ENCODE peak calls at places on chromosome 20, in ten cellular contexts. N is sigmoid colon, F is breast epithelium, R is stomach, A is prostate gland, M is HCT116, I is HL-60, E is HepG2, K is Panc1, O is K562. H is an unnamed sample.

GRCh38 chr20:41969656-41970055 is 351.5 kb upstream of the CHD6 start:
- DNase-seq in N (no peak), R (no peak), I (no peak), F (no peak), E (no peak), M (no peak), A (no peak), K (no peak), O (no peak), H (no peak)

GRCh38 chr20:13389115-13389514 is 168.0 kb downstream of the ISM1 start:
- DNase-seq in E (no peak), M (no peak), A (no peak), O (no peak), K (no peak), F (no peak), N (no peak), R (no peak), I (no peak), H (no peak)

GRCh38 chr20:48858075-48858790 is 30.4 kb upstream of the PREX1 start:
- DNase-seq in N (no peak), E (no peak), M (no peak), K (no peak), F (no peak), O (peak), I (peak), A (no peak), R (no peak), H (no peak)

GRCh38 chr20:16107172-16107870 is 465.9 kb downstream of the KIF16B start:
- DNase-seq in A (no peak), F (no peak), K (no peak), R (no peak), O (no peak), M (no peak), I (no peak), N (no peak), E (no peak), H (no peak)

GRCh38 chr20:19757487-19757972 is 528 bp upstream of the RIN2 start:
- DNase-seq in N (peak), M (no peak), I (no peak), E (peak), A (peak), K (no peak), R (peak), F (peak), O (no peak), H (peak)

GRCh38 chr20:18056174-18057105 is 1.3 kb downstream of the OVOL2 start:
- DNase-seq in A (no peak), E (no peak), K (no peak), I (peak), R (peak), N (no peak), O (no peak), M (no peak), F (no peak), H (peak)

GRCh38 chr20:33401922-33402369 is 627 bp upstream of the CDK5RAP1 start:
- DNase-seq in I (peak), A (no peak), N (no peak), E (no peak), M (no peak), K (no peak), F (no peak), R (no peak), O (peak), H (no peak)

GRCh38 chr20:14234666-14235295 is 102.6 kb downstream of the FLRT3 start:
- DNase-seq in O (no peak), R (no peak), K (no peak), E (no peak), A (no peak), I (no peak), N (no peak), M (no peak), F (no peak), H (no peak)

GRCh38 chr20:34771680-34772081 is 53.8 kb downstream of the NCOA6 start:
- DNase-seq in F (no peak), A (no peak), K (no peak), N (no peak), R (no peak), O (no peak), I (no peak), M (no peak), E (no peak), H (no peak)

GRCh38 chr20:21665687-21666446 is 39.6 kb upstream of the PAX1 start:
- DNase-seq in M (no peak), N (no peak), A (no peak), E (no peak), I (no peak), K (no peak), O (no peak), R (no peak), F (no peak), H (no peak)

GRCh38 chr20:11267131-11267761 is 593.4 kb upstream of the JAG1 start:
- DNase-seq in M (peak), K (peak), E (peak), I (no peak), R (no peak), A (no peak), O (peak), N (no peak), F (no peak), H (no peak)

GRCh38 chr20:13265941-13266340 is 44.9 kb downstream of the ISM1 start:
- DNase-seq in E (no peak), A (no peak), M (no peak), K (no peak), R (no peak), O (no peak), F (no peak), N (no peak), I (no peak), H (no peak)

GRCh38 chr20:34114809-34115208 is 2.8 kb upstream of the EIF2S2 start:
- DNase-seq in K (no peak), F (no peak), R (no peak), I (no peak), N (no peak), M (no peak), E (no peak), A (no peak), O (no peak), H (no peak)

GRCh38 chr20:43991264-43991663 is 76.6 kb downstream of the TOX2 start:
- DNase-seq in N (no peak), O (no peak), E (no peak), A (no peak), I (no peak), R (no peak), K (no peak), F (no peak), M (no peak), H (no peak)

GRCh38 chr20:8315639-8316573 is 183.8 kb downstream of the PLCB1 start:
- DNase-seq in F (no peak), A (no peak), E (peak), N (no peak), K (no peak), R (no peak), O (no peak), I (no peak), M (no peak), H (no peak)

GRCh38 chr20:19885981-19886665 is 128.1 kb downstream of the RIN2 start:
- DNase-seq in N (peak), E (peak), F (peak), R (peak), O (no peak), A (peak), I (no peak), M (no peak), K (no peak), H (peak)

GRCh38 chr20:30502670-30503069 is 754.8 kb upstream of the DEFB115 start:
- DNase-seq in R (no peak), I (no peak), K (no peak), F (no peak), N (no peak), A (no peak), E (no peak), O (no peak), M (no peak), H (no peak)

GRCh38 chr20:63557481-63557891 is 3.5 kb downstream of the FNDC11 start:
- DNase-seq in E (no peak), O (no peak), R (no peak), M (no peak), N (no peak), I (no peak), A (no peak), F (no peak), K (no peak), H (no peak)

GRCh38 chr20:49313271-49313670 is 35.4 kb upstream of the ZNFX1 start:
- DNase-seq in F (no peak), K (no peak), E (no peak), A (no peak), O (no peak), I (no peak), N (no peak), M (no peak), R (no peak), H (no peak)

GRCh38 chr20:21719592-21720214 is 14.2 kb downstream of the PAX1 start:
- DNase-seq in N (peak), K (peak), F (no peak), O (peak), I (peak), M (peak), A (peak), R (peak), E (peak), H (peak)

GRCh38 chr20:10179574-10180298 is 38.9 kb upstream of the SNAP25 start:
- DNase-seq in N (no peak), O (no peak), E (peak), I (no peak), F (no peak), R (no peak), A (no peak), M (peak), K (no peak), H (no peak)

GRCh38 chr20:276620-277495 is 13.7 kb downstream of the C20orf96 start:
- DNase-seq in I (no peak), N (no peak), E (no peak), F (no peak), M (no peak), A (no peak), O (no peak), K (no peak), R (no peak), H (no peak)

GRCh38 chr20:15205719-15206118 is 868.3 kb upstream of the FLRT3 start:
- DNase-seq in E (no peak), M (no peak), N (no peak), I (no peak), R (no peak), O (no peak), A (no peak), K (no peak), F (no peak), H (no peak)

GRCh38 chr20:63552481-63553249 is 1.3 kb upstream of the FNDC11 start:
- DNase-seq in F (no peak), O (peak), A (no peak), M (no peak), R (no peak), K (no peak), I (no peak), E (no peak), N (no peak), H (no peak)

GRCh38 chr20:41437836-41438235 is 71.2 kb upstream of the EMILIN3 start:
- DNase-seq in N (no peak), I (no peak), A (no peak), O (no peak), F (no peak), R (no peak), K (no peak), M (no peak), E (no peak), H (no peak)

GRCh38 chr20:47041500-47041899 is 146.9 kb downstream of the EYA2 start:
- DNase-seq in M (no peak), K (no peak), N (no peak), O (no peak), F (no peak), I (no peak), R (no peak), E (no peak), A (no peak), H (no peak)

GRCh38 chr20:35106827-35107380 is 14.3 kb upstream of the TRPC4AP start:
- DNase-seq in E (no peak), N (no peak), R (no peak), A (no peak), F (no peak), O (no peak), K (no peak), M (no peak), I (no peak), H (no peak)

GRCh38 chr20:54208492-54209044 is 681 bp downstream of the PFDN4 start:
- DNase-seq in O (peak), K (no peak), F (no peak), E (peak), A (no peak), N (no peak), M (no peak), I (peak), R (no peak), H (no peak)

GRCh38 chr20:63313349-63314014 is 20.5 kb downstream of the COL20A1 start:
- DNase-seq in M (no peak), A (no peak), K (no peak), E (no peak), R (no peak), I (no peak), F (no peak), N (no peak), O (no peak), H (no peak)

GRCh38 chr20:33373735-33374605 is 27.3 kb downstream of the CDK5RAP1 start:
- DNase-seq in F (peak), E (peak), I (no peak), R (no peak), O (no peak), N (no peak), M (no peak), K (peak), A (peak), H (no peak)

GRCh38 chr20:41172296-41173140 is 35.2 kb downstream of the PLCG1 start:
- DNase-seq in F (peak), K (no peak), O (no peak), M (no peak), A (no peak), E (no peak), I (no peak), N (peak), R (peak), H (peak)

GRCh38 chr20:60361761-60362410 is 403.7 kb downstream of the CDH26 start:
- DNase-seq in F (no peak), E (no peak), R (no peak), I (no peak), M (no peak), K (no peak), O (no peak), A (no peak), N (no peak), H (no peak)

GRCh38 chr20:4332466-4332865 is 317.1 kb upstream of the RNF24 start:
- DNase-seq in M (no peak), K (no peak), N (no peak), R (no peak), I (no peak), F (no peak), E (no peak), O (no peak), A (no peak), H (no peak)

GRCh38 chr20:35300469-35301262 is 8.4 kb upstream of the FAM83C start:
- DNase-seq in F (no peak), A (no peak), N (no peak), R (no peak), E (no peak), I (no peak), O (no peak), K (no peak), M (no peak), H (no peak)

GRCh38 chr20:3408251-3408637 is 775 bp upstream of the DNAAF9 start:
- DNase-seq in E (no peak), I (no peak), R (no peak), M (no peak), N (no peak), K (no peak), F (no peak), O (no peak), A (no peak), H (no peak)

GRCh38 chr20:44736170-44737021 is 9.3 kb upstream of the KCNK15 start:
- DNase-seq in N (peak), R (peak), I (peak), K (no peak), A (no peak), M (peak), E (peak), F (no peak), O (peak), H (peak)

GRCh38 chr20:17916365-17916996 is 52.1 kb downstream of the SNX5 start:
- DNase-seq in M (no peak), I (no peak), N (peak), E (no peak), R (no peak), O (no peak), K (no peak), A (no peak), F (no peak), H (no peak)

DNA sequence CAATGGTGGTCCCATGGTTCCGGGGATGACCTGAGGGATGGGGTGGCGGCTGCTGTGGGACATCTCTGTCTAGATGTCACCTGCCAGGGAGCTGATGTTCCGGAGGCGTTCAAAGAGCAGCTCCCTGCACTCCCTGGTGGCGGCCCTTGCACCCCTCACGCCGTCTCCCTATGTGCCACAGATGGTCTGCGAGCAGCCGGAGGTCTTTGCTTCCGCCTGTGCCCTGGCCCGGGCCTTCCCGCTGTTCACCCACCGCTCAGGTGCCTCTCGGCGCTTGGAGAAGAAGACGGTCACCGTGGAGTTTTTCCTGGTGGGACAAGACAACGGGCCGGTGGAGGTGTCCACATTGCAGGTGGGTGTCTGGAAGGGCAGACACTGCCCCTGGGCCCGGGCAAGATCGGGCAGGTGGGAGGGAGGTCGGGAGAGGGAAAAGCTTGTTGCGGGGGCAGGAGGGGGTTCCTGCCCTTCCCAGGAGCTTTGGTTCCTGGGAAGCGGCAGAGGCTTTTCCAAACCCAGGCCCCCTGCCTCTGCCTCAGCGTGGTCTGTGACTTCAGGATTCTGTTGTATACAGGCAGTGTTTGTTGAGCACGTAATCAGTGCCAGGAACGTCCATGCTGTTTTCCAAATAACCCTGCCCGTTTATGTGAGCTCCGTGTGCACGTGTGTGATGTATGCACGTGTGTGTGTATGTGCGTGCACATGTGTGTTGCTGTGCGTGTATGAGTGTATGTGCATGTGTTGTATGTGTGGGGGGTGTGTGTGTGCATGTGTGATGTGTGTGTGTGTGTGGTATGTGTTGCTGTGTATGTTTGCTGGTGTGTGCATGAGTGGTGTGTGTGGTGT is 1.9 kb downstream of the NPEPL1 start:
- DNase-seq in O (no peak), M (no peak), N (peak), A (no peak), K (no peak), I (no peak), R (no peak), F (no peak), E (no peak), H (no peak)
- TF ChIP-seq POLR2AphosphoS5 in O (no peak), M (no peak), N (no peak), A (no peak), K (no peak), I (no peak), R (no peak), F (no peak), E (no peak), H (no peak)

GRCh38 chr20:36861625-36861874 is 14.4 kb upstream of the TLDC2 start:
- DNase-seq in F (no peak), M (no peak), I (no peak), R (no peak), E (no peak), N (peak), K (no peak), A (no peak), O (no peak), H (no peak)
- TF ChIP-seq CTCF in F (no peak), M (no peak), I (no peak), R (no peak), E (no peak), N (no peak), K (no peak), A (no peak), O (no peak), H (no peak)

DNA sequence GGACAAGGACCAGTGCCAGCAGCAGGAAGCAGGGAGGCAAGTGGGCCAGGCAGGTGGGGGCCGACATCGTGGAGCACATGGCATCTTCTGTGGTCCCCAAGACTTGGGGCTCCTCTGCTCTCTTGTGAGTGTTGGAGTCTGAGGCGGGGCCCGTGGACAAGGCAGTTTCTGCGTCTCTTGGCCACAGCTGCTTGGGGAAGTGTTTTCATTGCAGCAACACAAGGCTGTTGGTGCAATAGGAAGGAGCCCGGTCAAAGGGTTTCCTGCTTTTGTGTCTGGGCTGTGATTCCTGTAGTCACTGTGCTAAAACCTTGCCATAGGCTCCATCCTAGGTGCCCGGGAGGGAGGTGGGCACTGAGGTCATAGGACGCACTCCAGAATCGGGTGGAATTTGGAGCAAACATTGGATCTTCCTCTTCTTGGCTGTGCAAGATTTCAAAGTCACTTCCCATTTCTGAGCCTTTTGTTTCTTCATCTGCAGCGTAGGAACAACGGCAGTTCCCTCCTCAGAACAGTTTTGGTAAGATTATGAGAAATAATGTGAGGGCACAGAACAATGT is at the start of gene SIRPB2:
- DNase-seq in O (no peak), M (no peak), N (peak), A (no peak), K (no peak), R (no peak), F (no peak), E (no peak), I (peak), H (peak)
- TF ChIP-seq POLR2AphosphoS5 in O (no peak), M (no peak), N (peak), A (no peak), K (no peak), R (no peak), F (peak), E (no peak), I (peak), H (no peak)

GRCh38 chr20:25077610-25078169 is 4.3 kb downstream of the VSX1 start:
- DNase-seq in O (no peak), I (peak), F (no peak), K (no peak), A (no peak), N (peak), E (peak), M (no peak), R (peak), H (no peak)

GRCh38 chr20:25079171-25079570 is 2.8 kb downstream of the VSX1 start:
- DNase-seq in M (no peak), E (no peak), F (no peak), A (no peak), K (no peak), N (no peak), O (no peak), R (peak), I (no peak), H (peak)

GRCh38 chr20:25078662-25079061 is 3.3 kb downstream of the VSX1 start:
- DNase-seq in M (no peak), E (no peak), R (peak), K (no peak), I (no peak), F (no peak), O (no peak), N (no peak), A (no peak), H (no peak)

GRCh38 chr20:25076201-25076600 is 5.7 kb downstream of the VSX1 start:
- DNase-seq in E (no peak), R (no peak), N (no peak), F (no peak), A (no peak), K (no peak), O (no peak), I (no peak), M (peak), H (no peak)

DNA sequence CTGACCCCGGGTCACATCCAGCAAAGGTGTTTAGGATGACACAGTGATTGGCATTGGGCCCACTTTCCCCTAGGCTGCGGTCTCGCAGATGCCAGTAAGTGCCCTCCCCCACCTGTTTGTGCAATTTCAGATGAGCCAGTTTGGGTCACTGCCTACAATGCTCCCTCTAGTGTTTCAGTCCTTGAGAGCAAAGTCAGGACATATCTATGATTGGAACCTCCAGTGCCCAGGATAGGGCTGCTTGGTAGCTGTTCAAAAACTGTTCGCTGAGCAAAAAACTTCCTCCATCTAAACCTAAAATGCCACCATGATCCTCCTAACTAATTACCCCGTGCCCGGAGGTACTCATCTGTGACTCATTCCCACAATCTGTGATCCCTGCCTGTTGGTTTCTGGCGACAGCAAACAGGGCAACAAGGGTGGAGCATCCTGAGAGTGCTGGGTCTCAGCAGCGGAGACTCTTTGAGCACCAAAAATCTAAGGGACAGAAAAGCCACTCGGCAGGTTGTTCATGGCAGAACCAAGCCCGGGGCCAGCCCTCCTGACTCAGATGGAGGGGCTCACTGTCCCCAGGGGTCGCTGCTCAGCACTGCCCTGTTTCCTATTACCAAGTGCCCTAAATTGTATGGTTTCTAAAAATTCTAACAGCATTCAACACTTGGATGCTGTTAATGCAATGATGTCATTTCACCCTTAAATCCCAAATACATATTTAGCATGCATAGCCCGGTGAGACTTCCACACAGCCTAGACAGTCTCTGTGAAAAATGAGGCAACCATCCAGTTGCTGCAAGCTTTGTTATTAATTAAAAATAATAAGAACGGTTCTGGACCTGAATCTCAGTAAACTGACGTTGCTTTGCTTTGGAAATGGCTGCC is 5.0 kb downstream of the VSX1 start:
- DNase-seq in N (no peak), R (peak), I (peak), E (peak), F (no peak), A (no peak), O (no peak), M (peak), K (peak), H (peak)
- TF ChIP-seq CTCF in N (no peak), R (no peak), I (no peak), E (peak), F (no peak), A (no peak), O (peak), M (peak), K (peak), H (peak)